ENCODE peak calls at places on chromosomes 11 and 22, in ten cellular contexts. U is choroid plexus epithelial cell, I is fibroblast of villous mesenchyme, K is transverse colon, B is fibroblast of pulmonary artery, A is bronchial epithelial cell, Y is pancreas, G is tibial artery, Q is uterus, P is cardiac fibroblast. L is an unnamed sample.
A peak's percentile ranks its signal among the peaks of the same experiment; 100 is the strongest.

GRCh38 chr22:23565942-23566715 is 14.0 kb downstream of the IGLL1 start:
- DNase-seq in Y (peak; percentile 80), Q (no peak), U (no peak), P (no peak), G (no peak), K (no peak), I (no peak), A (no peak), B (no peak), L (no peak)

GRCh38 chr11:2583605-2583958 is 116.2 kb downstream of the KCNQ1OT1 start:
- DNase-seq in K (no peak), G (peak; percentile 10), U (no peak), Q (no peak), P (no peak), B (no peak), I (no peak), A (no peak), Y (peak; percentile 42), L (no peak)

GRCh38 chr22:27962268-27963191 is 43.5 kb upstream of the PITPNB start:
- DNase-seq in A (no peak), G (no peak), K (no peak), I (peak; percentile 45), B (peak; percentile 18), P (no peak), Y (no peak), Q (no peak), U (peak; percentile 28), L (no peak)

GRCh38 chr11:124758355-124759267 is 3.5 kb downstream of the ESAM start:
- DNase-seq in I (peak; percentile 73), A (peak; percentile 41), G (peak; percentile 81), B (peak; percentile 64), K (peak; percentile 91), Y (peak; percentile 90), Q (no peak), P (peak; percentile 63), U (peak; percentile 69), L (no peak)

GRCh38 chr11:116928102-116928777 is 90.8 kb upstream of the APOA1 start:
- DNase-seq in B (no peak), I (no peak), G (no peak), U (peak; percentile 25), Y (no peak), A (no peak), Q (no peak), P (no peak), K (no peak), L (no peak)

GRCh38 chr22:23183107-23183698 is 2.9 kb downstream of the BCR start:
- DNase-seq in U (peak; percentile 76), K (peak; percentile 52), B (peak; percentile 64), Q (no peak), G (peak; percentile 60), A (peak; percentile 51), P (peak; percentile 51), Y (no peak), I (peak; percentile 84), L (no peak)

GRCh38 chr11:40030867-40031266 is 1428.6 kb downstream of the LRRC4C start:
- DNase-seq in U (no peak), P (no peak), I (no peak), Q (no peak), A (no peak), B (no peak), Y (no peak), K (no peak), G (no peak), L (no peak)

GRCh38 chr22:20221421-20222340 is 46.4 kb downstream of the RTN4R start:
- DNase-seq in P (no peak), I (no peak), K (no peak), U (no peak), Q (no peak), A (no peak), B (no peak), G (no peak), Y (no peak), L (peak; percentile 69)

GRCh38 chr22:30246962-30247376 is 410 bp upstream of the LIF start:
- DNase-seq in Q (no peak), Y (peak; percentile 64), G (no peak), K (peak; percentile 85), B (no peak), I (no peak), U (no peak), P (no peak), A (no peak), L (no peak)
- H3K4me3 ChIP-seq in Q (no peak overlapping the region), Y (no peak overlapping the region), G (no peak overlapping the region), K (peak overlapping the region; percentile 54), B (peak overlapping the region; percentile 59), I (peak overlapping the region; percentile 70), U (peak overlapping the region; percentile 78), P (peak overlapping the region; percentile 75), A (peak overlapping the region; percentile 60), L (peak overlapping the region; percentile 67)

GRCh38 chr11:7982582-7983119 is 4.5 kb upstream of the EIF3F start:
- DNase-seq in P (no peak), A (no peak), Q (no peak), U (no peak), Y (no peak), K (no peak), G (no peak), B (no peak), I (no peak), L (no peak)

GRCh38 chr11:7981758-7982157 is 5.4 kb upstream of the EIF3F start:
- DNase-seq in U (no peak), I (no peak), Y (no peak), P (no peak), G (no peak), K (no peak), A (no peak), Q (no peak), B (no peak), L (no peak)

GRCh38 chr11:7983832-7984590 is 3.1 kb upstream of the EIF3F start:
- DNase-seq in K (no peak), Y (no peak), I (no peak), B (no peak), Q (no peak), G (no peak), A (no peak), U (no peak), P (no peak), L (no peak)

DNA sequence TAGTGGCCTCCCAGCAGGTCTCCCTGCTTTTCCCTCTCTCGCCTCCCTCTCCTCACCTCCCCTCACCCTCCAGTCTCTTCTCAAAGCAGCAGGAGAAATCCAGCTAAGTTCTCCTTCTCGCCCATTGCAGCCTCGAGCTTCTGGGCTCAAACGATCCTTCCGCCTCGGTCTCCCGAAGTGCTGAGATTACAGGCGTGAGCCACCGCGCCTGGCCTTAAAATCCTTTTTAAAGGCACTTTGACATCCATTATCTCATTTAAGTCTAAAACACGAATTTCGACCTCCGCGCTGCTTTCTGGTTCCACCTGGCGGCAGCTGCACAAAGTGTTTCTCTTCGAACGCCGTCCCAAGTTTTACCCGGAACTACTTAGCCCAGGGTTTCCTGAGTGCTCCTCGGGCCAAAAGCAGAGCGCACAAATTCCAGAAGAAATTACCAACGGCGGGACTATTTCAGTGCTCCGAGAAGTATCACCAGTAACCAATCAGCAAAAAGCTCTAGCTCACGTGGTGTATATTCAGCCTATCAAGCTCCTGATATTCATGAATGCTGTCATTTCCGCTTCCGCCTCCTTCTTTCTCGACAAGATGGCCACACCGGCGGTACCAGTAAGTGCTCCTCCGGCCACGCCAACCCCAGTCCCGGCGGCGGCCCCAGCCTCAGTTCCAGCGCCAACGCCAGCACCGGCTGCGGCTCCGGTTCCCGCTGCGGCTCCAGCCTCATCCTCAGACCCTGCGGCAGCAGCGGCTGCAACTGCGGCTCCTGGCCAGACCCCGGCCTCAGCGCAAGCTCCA is at the start of gene EIF3F:
- DNase-seq in B (peak; percentile 100), Q (peak; percentile 96), A (peak; percentile 100), G (peak; percentile 95), U (peak; percentile 100), K (peak; percentile 92), I (peak; percentile 100), P (peak; percentile 100), Y (peak; percentile 90), L (peak; percentile 100)
- TF ChIP-seq CTCF in B (peak; percentile 81), Q (peak; percentile 90), A (peak; percentile 83), G (peak; percentile 89), U (peak; percentile 85), K (peak; percentile 96), I (peak; percentile 80), P (peak; percentile 82), Y (peak; percentile 79), L (peak; percentile 89)

GRCh38 chr11:269146-269890 is 8.9 kb upstream of the NLRP6 start:
- DNase-seq in Q (no peak), A (peak; percentile 45), U (peak; percentile 26), Y (no peak), G (no peak), I (peak; percentile 64), K (no peak), P (peak; percentile 24), B (no peak), L (no peak)
- H3K4me3 ChIP-seq in Q (no peak overlapping the region), A (no peak overlapping the region), U (peak overlapping the region; percentile 35), Y (no peak overlapping the region), G (no peak overlapping the region), I (peak overlapping the region; percentile 38), K (no peak overlapping the region), P (no peak overlapping the region), B (no peak overlapping the region), L (no peak overlapping the region)

GRCh38 chr11:114138411-114138810 is 78.9 kb downstream of the ZBTB16 start:
- DNase-seq in B (no peak), U (no peak), K (no peak), I (no peak), A (no peak), G (no peak), Y (no peak), Q (no peak), P (no peak), L (no peak)
- TF ChIP-seq CTCF in B (no peak), U (no peak), K (no peak), I (no peak), A (no peak), G (no peak), Y (no peak), Q (no peak), P (no peak), L (no peak)

GRCh38 chr22:46380069-46380468 is 44.6 kb downstream of the TRMU start:
- DNase-seq in P (no peak), Y (peak; percentile 48), Q (no peak), K (no peak), G (no peak), B (no peak), A (no peak), U (no peak), I (no peak), L (no peak)

GRCh38 chr22:46379301-46379930 is 43.9 kb downstream of the TRMU start:
- DNase-seq in A (no peak), B (no peak), G (no peak), K (no peak), I (no peak), Y (peak; percentile 78), Q (no peak), P (no peak), U (no peak), L (no peak)

GRCh38 chr22:46377566-46378498 is 42.3 kb downstream of the TRMU start:
- DNase-seq in G (no peak), I (peak; percentile 63), B (no peak), K (peak; percentile 81), Y (peak; percentile 95), U (no peak), A (peak; percentile 47), Q (no peak), P (peak; percentile 26), L (no peak)

GRCh38 chr22:46376908-46377565 is 41.5 kb downstream of the TRMU start:
- DNase-seq in I (no peak), P (no peak), G (no peak), K (no peak), Q (no peak), B (no peak), Y (peak; percentile 74), A (no peak), U (no peak), L (no peak)

GRCh38 chr22:46378499-46379300 is 43.2 kb downstream of the TRMU start:
- DNase-seq in K (no peak), G (no peak), P (no peak), I (no peak), A (no peak), B (no peak), Q (no peak), Y (peak; percentile 79), U (no peak), L (no peak)
- H3K4me3 ChIP-seq in K (no peak overlapping the region), G (no peak overlapping the region), P (no peak overlapping the region), I (no peak overlapping the region), A (no peak overlapping the region), B (no peak overlapping the region), Q (no peak overlapping the region), Y (no peak overlapping the region), U (no peak overlapping the region), L (no peak overlapping the region)

L was measured in LNCaP clone FGC.